ENCODE peak calls at places on chromosomes 12 and 14, in four cellular contexts. L is breast epithelium, X is tibial nerve, N is lower leg skin. D is an unnamed sample.

GRCh38 chr12:92863255-92863654 is 65.8 kb downstream of the EEA1 start:
- DNase-seq in L (no peak), X (no peak), N (no peak), D (no peak)

GRCh38 chr12:25615119-25615518 is 62.0 kb upstream of the LMNTD1 start:
- DNase-seq in L (no peak), X (no peak), N (no peak), D (no peak)

GRCh38 chr14:31934767-31935266 is 142.3 kb upstream of the ARHGAP5 start:
- DNase-seq in L (no peak), X (peak; percentile 58), N (no peak), D (no peak)

GRCh38 chr14:92511472-92512247 is 1.9 kb upstream of the RIN3 start:
- DNase-seq in L (no peak), X (no peak), N (no peak), D (no peak)

GRCh38 chr12:10701226-10701681 is 21.9 kb downstream of the YBX3 start:
- DNase-seq in L (no peak), X (no peak), N (no peak), D (no peak)

GRCh38 chr14:99568567-99569560 is 35.1 kb downstream of the CCDC85C start:
- DNase-seq in L (no peak), X (peak; percentile 46), N (no peak), D (no peak)

GRCh38 chr12:7169951-7170350 is 19.5 kb upstream of the PEX5 start:
- DNase-seq in L (no peak), X (no peak), N (no peak), D (no peak)

GRCh38 chr14:32703246-32703645 is 235.4 kb upstream of the NPAS3 start:
- DNase-seq in L (no peak), X (peak; percentile 21), N (no peak), D (no peak)

GRCh38 chr12:26798013-26798412 is 35.0 kb downstream of the ITPR2 start:
- DNase-seq in L (no peak), X (no peak), N (no peak), D (no peak)

GRCh38 chr14:31954991-31955390 is 122.1 kb upstream of the ARHGAP5 start:
- DNase-seq in L (no peak), X (no peak), N (no peak), D (no peak)

GRCh38 chr12:120858306-120859088 is 45.7 kb downstream of the SPPL3 start:
- DNase-seq in L (no peak), X (no peak), N (no peak), D (no peak)

GRCh38 chr12:120855823-120856589 is 48.2 kb downstream of the SPPL3 start:
- DNase-seq in L (no peak), X (no peak), N (no peak), D (no peak)

GRCh38 chr12:120853188-120853587 is 51.0 kb downstream of the SPPL3 start:
- DNase-seq in L (no peak), X (no peak), N (no peak), D (no peak)

GRCh38 chr12:120854804-120855203 is 49.4 kb downstream of the SPPL3 start:
- DNase-seq in L (no peak), X (no peak), N (no peak), D (no peak)

GRCh38 chr12:120856980-120857379 is 47.2 kb downstream of the SPPL3 start:
- DNase-seq in L (no peak), X (no peak), N (no peak), D (no peak)
- TF ChIP-seq CTCF in L (no peak), X (peak; percentile 22), N (no peak), D (no peak)

GRCh38 chr12:69570545-69571399 is 14.5 kb upstream of the CCT2 start:
- DNase-seq in L (no peak), X (peak; percentile 79), N (no peak), D (no peak)
- TF ChIP-seq CTCF in L (peak; percentile 82), X (peak; percentile 65), N (no peak), D (peak; percentile 95)

DNA sequence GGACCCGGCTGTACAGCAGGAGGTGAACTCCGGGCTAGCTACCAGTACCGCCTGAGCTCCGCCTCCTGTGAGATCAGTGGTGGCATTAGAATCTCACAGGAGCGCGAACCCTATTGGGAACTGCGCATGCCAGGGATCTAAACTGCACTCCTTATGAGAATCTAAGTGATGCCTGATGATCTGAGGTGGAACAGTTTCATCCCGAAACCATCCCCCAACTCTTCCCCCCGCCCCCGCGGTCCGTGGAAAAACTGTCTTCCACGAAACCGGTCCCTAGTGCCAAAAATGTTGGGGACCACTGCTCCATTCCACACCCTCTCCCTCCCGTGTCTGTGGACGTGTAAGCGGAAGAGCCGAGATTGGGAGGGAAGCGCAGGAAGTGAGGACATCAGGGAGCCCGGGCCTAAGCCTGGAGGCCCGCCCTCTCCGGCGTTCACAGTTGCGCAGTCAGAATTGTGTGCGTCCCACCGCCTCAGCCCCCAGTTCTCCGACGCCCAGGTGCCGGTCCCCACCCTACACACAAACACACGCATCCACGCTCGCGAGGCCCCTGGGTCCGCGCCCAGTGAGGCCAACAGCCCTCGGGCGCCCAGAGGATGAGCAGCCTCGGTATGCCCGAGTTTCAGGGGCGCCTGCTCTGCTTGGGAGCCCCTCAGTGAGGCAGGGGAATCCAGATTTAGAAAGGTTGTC is 1.8 kb upstream of the RNASE4 start:
- DNase-seq in L (peak; percentile 87), X (peak; percentile 86), N (peak; percentile 98), D (peak; percentile 84)
- TF ChIP-seq CTCF in L (peak; percentile 9), X (peak; percentile 13), N (no peak), D (no peak)

GRCh38 chr14:75144944-75145343 is 18.1 kb upstream of the NEK9 start:
- DNase-seq in L (no peak), X (peak; percentile 47), N (no peak), D (no peak)

GRCh38 chr14:75142494-75142893 is 15.6 kb upstream of the NEK9 start:
- DNase-seq in L (no peak), X (no peak), N (no peak), D (no peak)

GRCh38 chr14:75150150-75150549 is 23.3 kb upstream of the NEK9 start:
- DNase-seq in L (no peak), X (peak; percentile 49), N (no peak), D (no peak)

GRCh38 chr14:75143761-75144527 is 17.1 kb upstream of the NEK9 start:
- DNase-seq in L (no peak), X (no peak), N (no peak), D (no peak)

GRCh38 chr14:75147423-75148071 is 20.7 kb upstream of the NEK9 start:
- DNase-seq in L (peak; percentile 80), X (peak; percentile 86), N (peak; percentile 95), D (no peak)
- TF ChIP-seq CTCF in L (peak; percentile 42), X (peak; percentile 57), N (no peak), D (peak; percentile 63)

DNA sequence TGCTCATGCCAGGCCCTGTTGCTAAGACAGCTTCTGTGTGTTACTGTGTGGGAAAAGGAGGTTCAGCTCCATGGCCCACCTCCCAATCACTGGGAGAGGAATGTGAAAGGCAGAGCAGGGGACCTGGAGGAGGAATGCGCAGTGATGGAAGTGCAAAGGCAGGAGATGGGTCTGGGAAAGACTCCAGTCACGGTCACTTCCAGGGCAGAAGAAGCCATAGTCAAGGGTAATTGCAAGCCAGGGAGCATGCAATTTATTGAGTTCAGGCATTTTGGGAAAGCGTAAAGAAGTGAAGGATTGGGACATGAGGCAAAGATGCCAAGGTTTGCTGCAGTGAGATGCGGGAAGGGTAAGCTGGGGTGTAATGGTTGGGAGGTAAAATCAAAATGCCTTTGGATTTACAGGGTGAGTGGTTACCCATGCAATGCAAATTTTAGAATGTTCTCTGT is 167.4 kb downstream of the BRMS1L start:
- DNase-seq in L (no peak), X (no peak), N (no peak), D (no peak)
- TF ChIP-seq CTCF in L (no peak), X (no peak), N (no peak), D (no peak)

GRCh38 chr12:42145552-42146215 is 1.0 kb upstream of the GXYLT1 start:
- DNase-seq in L (no peak), X (no peak), N (no peak), D (no peak)
- TF ChIP-seq CTCF in L (no peak), X (no peak), N (no peak), D (no peak)

GRCh38 chr12:4432878-4433820 is 12.5 kb downstream of the FGF6 start:
- DNase-seq in L (no peak), X (no peak), N (peak; percentile 68), D (no peak)

GRCh38 chr12:4434299-4434698 is 11.3 kb downstream of the FGF6 start:
- DNase-seq in L (no peak), X (no peak), N (peak; percentile 13), D (peak; percentile 27)

GRCh38 chr12:4435537-4435936 is 10.1 kb downstream of the FGF6 start:
- DNase-seq in L (no peak), X (no peak), N (peak; percentile 31), D (no peak)

GRCh38 chr12:4431436-4431835 is 14.2 kb downstream of the FGF6 start:
- DNase-seq in L (no peak), X (no peak), N (no peak), D (no peak)

DNA sequence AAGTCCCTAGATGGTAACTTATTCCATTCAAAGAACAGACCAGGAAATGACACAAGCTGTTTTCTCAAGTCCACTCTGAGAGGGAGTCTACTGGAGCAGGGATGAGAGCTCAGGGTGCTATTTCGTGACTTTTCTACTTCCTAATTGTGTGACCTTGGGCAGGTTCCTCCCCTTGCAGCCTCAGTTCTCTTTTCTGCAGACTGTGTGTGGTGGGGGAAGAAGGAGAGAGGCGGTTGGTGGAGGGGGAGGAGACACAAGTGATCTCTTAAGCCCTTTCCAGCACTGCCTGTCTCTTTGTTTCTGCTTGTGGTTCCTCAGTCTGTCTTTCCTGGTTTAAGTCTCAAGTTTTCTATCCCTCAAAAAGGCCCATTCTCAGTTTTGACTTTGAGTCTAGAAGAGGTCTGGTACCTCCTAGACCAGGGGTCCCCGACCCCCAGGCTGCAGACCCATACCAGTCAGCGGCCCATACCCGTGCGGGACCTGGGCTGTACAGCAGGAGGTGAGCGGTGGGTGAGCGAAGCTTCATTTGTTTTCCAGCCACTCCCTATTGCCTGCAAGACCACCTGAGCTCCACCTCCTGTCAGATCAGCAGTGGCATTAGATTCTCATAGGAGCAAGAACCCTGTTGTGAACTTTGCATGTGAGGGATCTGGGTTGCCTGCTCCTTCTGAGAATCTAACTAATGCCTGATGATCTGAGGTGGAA is 10.7 kb downstream of the FGF6 start:
- DNase-seq in L (no peak), X (no peak), N (peak; percentile 37), D (peak; percentile 58)
- TF ChIP-seq CTCF in L (no peak), X (no peak), N (no peak), D (no peak)

GRCh38 chr12:41795910-41796309 is 348.8 kb downstream of the GXYLT1 start:
- DNase-seq in L (no peak), X (no peak), N (no peak), D (no peak)
- TF ChIP-seq CTCF in L (no peak), X (no peak), N (no peak), D (peak; percentile 53)

DNA sequence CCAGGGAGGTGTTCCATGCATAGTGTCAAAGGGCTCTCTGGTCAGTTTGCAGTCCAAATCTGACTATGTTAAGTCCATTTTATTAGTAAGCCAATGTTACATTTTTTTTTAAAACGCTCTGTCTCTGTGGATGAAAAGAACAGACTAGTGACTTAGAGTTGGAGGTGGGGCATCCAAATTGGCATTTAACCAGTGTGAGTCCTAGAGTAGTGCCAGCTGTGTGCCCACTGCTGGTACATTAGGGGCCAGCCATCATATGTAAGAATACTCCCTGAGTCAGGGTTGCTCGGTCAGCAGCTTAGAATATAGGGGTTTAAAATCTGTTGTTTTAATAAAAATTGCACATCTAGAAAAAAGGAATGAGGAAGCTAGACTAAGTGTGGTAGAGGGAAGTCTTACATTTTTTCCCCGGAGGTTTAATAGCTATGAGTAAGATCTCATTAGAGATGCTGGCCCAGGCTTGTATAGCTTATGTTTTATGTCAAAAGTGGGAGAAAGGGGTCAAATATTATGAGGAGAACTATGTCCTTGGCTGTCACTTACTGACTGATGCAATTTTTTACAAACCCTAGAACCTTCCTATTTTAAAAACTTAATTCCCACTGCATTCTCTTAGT is 86.9 kb downstream of the TESC start:
- DNase-seq in L (no peak), X (no peak), N (no peak), D (no peak)
- TF ChIP-seq CTCF in L (no peak), X (no peak), N (no peak), D (no peak)